ENCODE peak calls at places on chromosome 15, in ten cellular contexts. One of them, this sample, is unnamed.

GRCh38 chr15:32670624-32671022 is 29.1 kb downstream of the SCG5 start:
- DNase-seq in AG10803: peak
- DNase-seq in lung: no peak
- DNase-seq in Daoy: no peak
- DNase-seq in immature natural killer cell: no peak
- DNase-seq in BJ: no peak
- DNase-seq in fibroblast of gingiva: peak
- DNase-seq in NCI-H774: no peak
- DNase-seq in stimulated activated naive B cell treated with anti-CD40 and anti-IgM and Interleukin-4, amounts not matched to agents 10 μg/mL and 1 μg/mL and 100 μg/mL, for 72 hours: no peak
- DNase-seq in RCC 7860: no peak
- DNase-seq in this sample: no peak

GRCh38 chr15:61130945-61131597 is 98.0 kb downstream of the RORA start:
- DNase-seq in AG10803: no peak
- DNase-seq in lung: no peak
- DNase-seq in Daoy: no peak
- DNase-seq in immature natural killer cell: no peak
- DNase-seq in BJ: no peak
- DNase-seq in fibroblast of gingiva: no peak
- DNase-seq in NCI-H774: no peak
- DNase-seq in stimulated activated naive B cell treated with anti-CD40 and anti-IgM and Interleukin-4, amounts not matched to agents 10 μg/mL and 1 μg/mL and 100 μg/mL, for 72 hours: no peak
- DNase-seq in RCC 7860: no peak
- DNase-seq in this sample: no peak

GRCh38 chr15:45958924-45959323 is 324.1 kb downstream of the SQOR start:
- DNase-seq in AG10803: no peak
- DNase-seq in lung: no peak
- DNase-seq in Daoy: no peak
- DNase-seq in immature natural killer cell: no peak
- DNase-seq in BJ: no peak
- DNase-seq in fibroblast of gingiva: no peak
- DNase-seq in NCI-H774: no peak
- DNase-seq in stimulated activated naive B cell treated with anti-CD40 and anti-IgM and Interleukin-4, amounts not matched to agents 10 μg/mL and 1 μg/mL and 100 μg/mL, for 72 hours: no peak
- DNase-seq in RCC 7860: no peak
- DNase-seq in this sample: no peak

GRCh38 chr15:73752817-73753214 is 335 bp downstream of the INSYN1 start:
- DNase-seq in AG10803: no peak
- DNase-seq in lung: no peak
- DNase-seq in Daoy: peak
- DNase-seq in immature natural killer cell: no peak
- DNase-seq in BJ: no peak
- DNase-seq in fibroblast of gingiva: no peak
- DNase-seq in NCI-H774: no peak
- DNase-seq in stimulated activated naive B cell treated with anti-CD40 and anti-IgM and Interleukin-4, amounts not matched to agents 10 μg/mL and 1 μg/mL and 100 μg/mL, for 72 hours: no peak
- DNase-seq in RCC 7860: no peak
- DNase-seq in this sample: peak

GRCh38 chr15:32717290-32718081 is at the start of gene GREM1:
- DNase-seq in AG10803: peak
- DNase-seq in lung: no peak
- DNase-seq in Daoy: peak
- DNase-seq in immature natural killer cell: no peak
- DNase-seq in BJ: no peak
- DNase-seq in fibroblast of gingiva: peak
- DNase-seq in NCI-H774: no peak
- DNase-seq in stimulated activated naive B cell treated with anti-CD40 and anti-IgM and Interleukin-4, amounts not matched to agents 10 μg/mL and 1 μg/mL and 100 μg/mL, for 72 hours: no peak
- DNase-seq in RCC 7860: no peak
- DNase-seq in this sample: peak

GRCh38 chr15:67611803-67612369 is 69.4 kb downstream of the MAP2K5 start:
- DNase-seq in AG10803: no peak
- DNase-seq in lung: no peak
- DNase-seq in Daoy: no peak
- DNase-seq in immature natural killer cell: no peak
- DNase-seq in BJ: no peak
- DNase-seq in fibroblast of gingiva: no peak
- DNase-seq in NCI-H774: no peak
- DNase-seq in stimulated activated naive B cell treated with anti-CD40 and anti-IgM and Interleukin-4, amounts not matched to agents 10 μg/mL and 1 μg/mL and 100 μg/mL, for 72 hours: no peak
- DNase-seq in RCC 7860: no peak
- DNase-seq in this sample: no peak

GRCh38 chr15:88166330-88166993 is 90.1 kb downstream of the NTRK3 start:
- DNase-seq in AG10803: no peak
- DNase-seq in lung: no peak
- DNase-seq in Daoy: peak
- DNase-seq in immature natural killer cell: no peak
- DNase-seq in BJ: no peak
- DNase-seq in fibroblast of gingiva: no peak
- DNase-seq in NCI-H774: peak
- DNase-seq in stimulated activated naive B cell treated with anti-CD40 and anti-IgM and Interleukin-4, amounts not matched to agents 10 μg/mL and 1 μg/mL and 100 μg/mL, for 72 hours: no peak
- DNase-seq in RCC 7860: no peak
- DNase-seq in this sample: peak

GRCh38 chr15:53962646-53963561 is 15.3 kb upstream of the UNC13C start:
- DNase-seq in AG10803: no peak
- DNase-seq in lung: peak
- DNase-seq in Daoy: no peak
- DNase-seq in immature natural killer cell: no peak
- DNase-seq in BJ: no peak
- DNase-seq in fibroblast of gingiva: no peak
- DNase-seq in NCI-H774: peak
- DNase-seq in stimulated activated naive B cell treated with anti-CD40 and anti-IgM and Interleukin-4, amounts not matched to agents 10 μg/mL and 1 μg/mL and 100 μg/mL, for 72 hours: no peak
- DNase-seq in RCC 7860: peak
- DNase-seq in this sample: no peak

GRCh38 chr15:78988361-78988911 is 43.6 kb upstream of the CTSH start:
- DNase-seq in AG10803: peak
- DNase-seq in lung: peak
- DNase-seq in Daoy: peak
- DNase-seq in immature natural killer cell: no peak
- DNase-seq in BJ: peak
- DNase-seq in fibroblast of gingiva: peak
- DNase-seq in NCI-H774: no peak
- DNase-seq in stimulated activated naive B cell treated with anti-CD40 and anti-IgM and Interleukin-4, amounts not matched to agents 10 μg/mL and 1 μg/mL and 100 μg/mL, for 72 hours: no peak
- DNase-seq in RCC 7860: peak
- DNase-seq in this sample: peak

GRCh38 chr15:49101536-49101935 is 53.9 kb downstream of the COPS2 start:
- DNase-seq in AG10803: peak
- DNase-seq in lung: no peak
- DNase-seq in Daoy: no peak
- DNase-seq in immature natural killer cell: no peak
- DNase-seq in BJ: peak
- DNase-seq in fibroblast of gingiva: peak
- DNase-seq in NCI-H774: no peak
- DNase-seq in stimulated activated naive B cell treated with anti-CD40 and anti-IgM and Interleukin-4, amounts not matched to agents 10 μg/mL and 1 μg/mL and 100 μg/mL, for 72 hours: no peak
- DNase-seq in RCC 7860: no peak
- DNase-seq in this sample: peak

GRCh38 chr15:50055333-50056278 is 63.4 kb downstream of the ATP8B4 start:
- DNase-seq in AG10803: peak
- DNase-seq in lung: no peak
- DNase-seq in Daoy: no peak
- DNase-seq in immature natural killer cell: no peak
- DNase-seq in BJ: peak
- DNase-seq in fibroblast of gingiva: peak
- DNase-seq in NCI-H774: no peak
- DNase-seq in stimulated activated naive B cell treated with anti-CD40 and anti-IgM and Interleukin-4, amounts not matched to agents 10 μg/mL and 1 μg/mL and 100 μg/mL, for 72 hours: no peak
- DNase-seq in RCC 7860: no peak
- DNase-seq in this sample: peak

GRCh38 chr15:80317389-80318169 is 65.6 kb upstream of the CTXND1 start:
- DNase-seq in AG10803: peak
- DNase-seq in lung: peak
- DNase-seq in Daoy: peak
- DNase-seq in immature natural killer cell: no peak
- DNase-seq in BJ: peak
- DNase-seq in fibroblast of gingiva: peak
- DNase-seq in NCI-H774: no peak
- DNase-seq in stimulated activated naive B cell treated with anti-CD40 and anti-IgM and Interleukin-4, amounts not matched to agents 10 μg/mL and 1 μg/mL and 100 μg/mL, for 72 hours: no peak
- DNase-seq in RCC 7860: peak
- DNase-seq in this sample: peak

GRCh38 chr15:46275701-46276100 is 640.9 kb downstream of the SQOR start:
- DNase-seq in AG10803: no peak
- DNase-seq in lung: no peak
- DNase-seq in Daoy: no peak
- DNase-seq in immature natural killer cell: no peak
- DNase-seq in BJ: no peak
- DNase-seq in fibroblast of gingiva: no peak
- DNase-seq in NCI-H774: no peak
- DNase-seq in stimulated activated naive B cell treated with anti-CD40 and anti-IgM and Interleukin-4, amounts not matched to agents 10 μg/mL and 1 μg/mL and 100 μg/mL, for 72 hours: no peak
- DNase-seq in RCC 7860: no peak
- DNase-seq in this sample: no peak

GRCh38 chr15:58593870-58594269 is 155.6 kb downstream of the ADAM10 start:
- DNase-seq in AG10803: no peak
- DNase-seq in lung: no peak
- DNase-seq in Daoy: no peak
- DNase-seq in immature natural killer cell: no peak
- DNase-seq in BJ: no peak
- DNase-seq in fibroblast of gingiva: no peak
- DNase-seq in NCI-H774: no peak
- DNase-seq in stimulated activated naive B cell treated with anti-CD40 and anti-IgM and Interleukin-4, amounts not matched to agents 10 μg/mL and 1 μg/mL and 100 μg/mL, for 72 hours: no peak
- DNase-seq in RCC 7860: no peak
- DNase-seq in this sample: no peak

GRCh38 chr15:60656491-60657284 is 177.7 kb upstream of the ICE2 start:
- DNase-seq in AG10803: peak
- DNase-seq in lung: no peak
- DNase-seq in Daoy: peak
- DNase-seq in immature natural killer cell: no peak
- DNase-seq in BJ: no peak
- DNase-seq in fibroblast of gingiva: peak
- DNase-seq in NCI-H774: no peak
- DNase-seq in stimulated activated naive B cell treated with anti-CD40 and anti-IgM and Interleukin-4, amounts not matched to agents 10 μg/mL and 1 μg/mL and 100 μg/mL, for 72 hours: no peak
- DNase-seq in RCC 7860: no peak
- DNase-seq in this sample: peak

GRCh38 chr15:36278219-36278618 is 301.2 kb upstream of the CDIN1 start:
- DNase-seq in AG10803: no peak
- DNase-seq in lung: no peak
- DNase-seq in Daoy: peak
- DNase-seq in immature natural killer cell: no peak
- DNase-seq in BJ: no peak
- DNase-seq in fibroblast of gingiva: peak
- DNase-seq in NCI-H774: no peak
- DNase-seq in stimulated activated naive B cell treated with anti-CD40 and anti-IgM and Interleukin-4, amounts not matched to agents 10 μg/mL and 1 μg/mL and 100 μg/mL, for 72 hours: no peak
- DNase-seq in RCC 7860: peak
- DNase-seq in this sample: no peak

GRCh38 chr15:98651581-98652220 is 3.4 kb downstream of the IGF1R start:
- DNase-seq in AG10803: no peak
- DNase-seq in lung: peak
- DNase-seq in Daoy: no peak
- DNase-seq in immature natural killer cell: peak
- DNase-seq in BJ: no peak
- DNase-seq in fibroblast of gingiva: no peak
- DNase-seq in NCI-H774: no peak
- DNase-seq in stimulated activated naive B cell treated with anti-CD40 and anti-IgM and Interleukin-4, amounts not matched to agents 10 μg/mL and 1 μg/mL and 100 μg/mL, for 72 hours: no peak
- DNase-seq in RCC 7860: no peak
- DNase-seq in this sample: no peak

GRCh38 chr15:62619105-62619504 is 423.4 kb upstream of the TPM1 start:
- DNase-seq in AG10803: no peak
- DNase-seq in lung: no peak
- DNase-seq in Daoy: no peak
- DNase-seq in immature natural killer cell: no peak
- DNase-seq in BJ: no peak
- DNase-seq in fibroblast of gingiva: no peak
- DNase-seq in NCI-H774: no peak
- DNase-seq in stimulated activated naive B cell treated with anti-CD40 and anti-IgM and Interleukin-4, amounts not matched to agents 10 μg/mL and 1 μg/mL and 100 μg/mL, for 72 hours: no peak
- DNase-seq in RCC 7860: no peak
- DNase-seq in this sample: no peak

GRCh38 chr15:78995921-78996780 is 51.3 kb upstream of the CTSH start:
- DNase-seq in AG10803: no peak
- DNase-seq in lung: no peak
- DNase-seq in Daoy: no peak
- DNase-seq in immature natural killer cell: no peak
- DNase-seq in BJ: no peak
- DNase-seq in fibroblast of gingiva: no peak
- DNase-seq in NCI-H774: no peak
- DNase-seq in stimulated activated naive B cell treated with anti-CD40 and anti-IgM and Interleukin-4, amounts not matched to agents 10 μg/mL and 1 μg/mL and 100 μg/mL, for 72 hours: no peak
- DNase-seq in RCC 7860: no peak
- DNase-seq in this sample: no peak

GRCh38 chr15:51801391-51801835 is 28.0 kb upstream of the TMOD3 start:
- DNase-seq in AG10803: peak
- DNase-seq in lung: no peak
- DNase-seq in Daoy: peak
- DNase-seq in immature natural killer cell: no peak
- DNase-seq in BJ: no peak
- DNase-seq in fibroblast of gingiva: no peak
- DNase-seq in NCI-H774: no peak
- DNase-seq in stimulated activated naive B cell treated with anti-CD40 and anti-IgM and Interleukin-4, amounts not matched to agents 10 μg/mL and 1 μg/mL and 100 μg/mL, for 72 hours: no peak
- DNase-seq in RCC 7860: no peak
- DNase-seq in this sample: peak

GRCh38 chr15:37789881-37790280 is 144.6 kb upstream of the TMCO5A start:
- DNase-seq in AG10803: peak
- DNase-seq in lung: no peak
- DNase-seq in Daoy: peak
- DNase-seq in immature natural killer cell: no peak
- DNase-seq in BJ: peak
- DNase-seq in fibroblast of gingiva: peak
- DNase-seq in NCI-H774: no peak
- DNase-seq in stimulated activated naive B cell treated with anti-CD40 and anti-IgM and Interleukin-4, amounts not matched to agents 10 μg/mL and 1 μg/mL and 100 μg/mL, for 72 hours: no peak
- DNase-seq in RCC 7860: peak
- DNase-seq in this sample: peak

GRCh38 chr15:73691398-73691797 is 7.2 kb downstream of the CD276 start:
- DNase-seq in AG10803: peak
- DNase-seq in lung: no peak
- DNase-seq in Daoy: peak
- DNase-seq in immature natural killer cell: no peak
- DNase-seq in BJ: no peak
- DNase-seq in fibroblast of gingiva: peak
- DNase-seq in NCI-H774: no peak
- DNase-seq in stimulated activated naive B cell treated with anti-CD40 and anti-IgM and Interleukin-4, amounts not matched to agents 10 μg/mL and 1 μg/mL and 100 μg/mL, for 72 hours: no peak
- DNase-seq in RCC 7860: no peak
- DNase-seq in this sample: peak

GRCh38 chr15:31554261-31554660 is 227.6 kb downstream of the KLF13 start:
- DNase-seq in AG10803: peak
- DNase-seq in lung: peak
- DNase-seq in Daoy: peak
- DNase-seq in immature natural killer cell: no peak
- DNase-seq in BJ: peak
- DNase-seq in fibroblast of gingiva: peak
- DNase-seq in NCI-H774: no peak
- DNase-seq in stimulated activated naive B cell treated with anti-CD40 and anti-IgM and Interleukin-4, amounts not matched to agents 10 μg/mL and 1 μg/mL and 100 μg/mL, for 72 hours: no peak
- DNase-seq in RCC 7860: no peak
- DNase-seq in this sample: peak

GRCh38 chr15:51681303-51681963 is at the start of gene SCG3:
- DNase-seq in AG10803: peak
- DNase-seq in lung: peak
- DNase-seq in Daoy: peak
- DNase-seq in immature natural killer cell: peak
- DNase-seq in BJ: no peak
- DNase-seq in fibroblast of gingiva: peak
- DNase-seq in NCI-H774: peak
- DNase-seq in stimulated activated naive B cell treated with anti-CD40 and anti-IgM and Interleukin-4, amounts not matched to agents 10 μg/mL and 1 μg/mL and 100 μg/mL, for 72 hours: peak
- DNase-seq in RCC 7860: no peak
- DNase-seq in this sample: peak

GRCh38 chr15:64888336-64888735 is 23.4 kb upstream of the ANKDD1A start:
- DNase-seq in AG10803: no peak
- DNase-seq in lung: no peak
- DNase-seq in Daoy: no peak
- DNase-seq in immature natural killer cell: no peak
- DNase-seq in BJ: no peak
- DNase-seq in fibroblast of gingiva: no peak
- DNase-seq in NCI-H774: no peak
- DNase-seq in stimulated activated naive B cell treated with anti-CD40 and anti-IgM and Interleukin-4, amounts not matched to agents 10 μg/mL and 1 μg/mL and 100 μg/mL, for 72 hours: no peak
- DNase-seq in RCC 7860: no peak
- DNase-seq in this sample: no peak

GRCh38 chr15:22956257-22956979 is 23.8 kb downstream of the CYFIP1 start:
- DNase-seq in AG10803: no peak
- DNase-seq in lung: no peak
- DNase-seq in Daoy: no peak
- DNase-seq in immature natural killer cell: no peak
- DNase-seq in BJ: no peak
- DNase-seq in fibroblast of gingiva: no peak
- DNase-seq in NCI-H774: no peak
- DNase-seq in stimulated activated naive B cell treated with anti-CD40 and anti-IgM and Interleukin-4, amounts not matched to agents 10 μg/mL and 1 μg/mL and 100 μg/mL, for 72 hours: no peak
- DNase-seq in RCC 7860: no peak
- DNase-seq in this sample: no peak

GRCh38 chr15:64461577-64462162 is 1.3 kb downstream of the ZNF609 start:
- DNase-seq in AG10803: peak
- DNase-seq in lung: peak
- DNase-seq in Daoy: peak
- DNase-seq in immature natural killer cell: no peak
- DNase-seq in BJ: no peak
- DNase-seq in fibroblast of gingiva: no peak
- DNase-seq in NCI-H774: peak
- DNase-seq in stimulated activated naive B cell treated with anti-CD40 and anti-IgM and Interleukin-4, amounts not matched to agents 10 μg/mL and 1 μg/mL and 100 μg/mL, for 72 hours: no peak
- DNase-seq in RCC 7860: no peak
- DNase-seq in this sample: peak